ENCODE peak calls at places on chromosomes 5 and 9, in nine cellular contexts. X, Y, R, U, A, W, P, M and H are unnamed samples.
A peak's percentile ranks its signal among the peaks of the same experiment; 100 is the strongest.

GRCh38 chr9:131608469-131609115 is 63.3 kb downstream of the PRRT1B start:
- DNase-seq in P (peak; percentile 77), U (peak; percentile 28), X (peak; percentile 87), M (peak; percentile 93), W (peak; percentile 71), R (peak; percentile 88), A (peak; percentile 85), Y (peak; percentile 81), H (peak; percentile 92)

GRCh38 chr9:98430535-98430934 is 175.1 kb upstream of the TBC1D2 start:
- DNase-seq in X (no peak), P (no peak), A (no peak), U (no peak), R (peak; percentile 39), Y (no peak), W (peak; percentile 36), M (peak; percentile 26), H (peak; percentile 31)

GRCh38 chr5:128637031-128637430 is 99.0 kb upstream of the FBN2 start:
- DNase-seq in Y (no peak), U (no peak), X (no peak), W (no peak), P (no peak), M (peak; percentile 85), R (peak; percentile 54), A (peak; percentile 56), H (peak; percentile 76)

GRCh38 chr9:99093492-99093791 is 11.5 kb upstream of the TGFBR1 start:
- DNase-seq in M (no peak), P (no peak), A (no peak), R (no peak), W (no peak), Y (no peak), X (no peak), U (no peak), H (no peak)

GRCh38 chr9:121278535-121279169 is 10.7 kb downstream of the GSN start:
- DNase-seq in M (peak; percentile 98), Y (peak; percentile 98), U (peak; percentile 66), A (peak; percentile 99), R (peak; percentile 99), X (peak; percentile 58), P (peak; percentile 74), W (peak; percentile 84), H (peak; percentile 99)

GRCh38 chr9:85192750-85193149 is 523.2 kb downstream of the NTRK2 start:
- DNase-seq in U (no peak), A (no peak), X (no peak), R (no peak), P (no peak), M (no peak), Y (no peak), W (no peak), H (no peak)

GRCh38 chr5:149141224-149141956 is at the start of gene ABLIM3:
- DNase-seq in U (no peak), M (peak; percentile 69), R (no peak), X (peak; percentile 69), P (peak; percentile 26), W (peak; percentile 51), Y (peak; percentile 74), A (peak; percentile 70), H (peak; percentile 55)

GRCh38 chr9:28212979-28213378 is 639.7 kb upstream of the C9orf72 start:
- DNase-seq in R (peak; percentile 83), U (peak; percentile 25), W (no peak), P (no peak), X (no peak), M (peak; percentile 90), Y (peak; percentile 78), A (peak; percentile 89), H (peak; percentile 1)

GRCh38 chr9:16532681-16533450 is 337.6 kb downstream of the BNC2 start:
- DNase-seq in X (no peak), P (no peak), U (peak; percentile 41), Y (peak; percentile 79), M (peak; percentile 88), W (no peak), A (peak; percentile 82), R (peak; percentile 86), H (peak; percentile 80)

GRCh38 chr5:103744159-103744558 is 181.6 kb upstream of the NUDT12 start:
- DNase-seq in M (peak; percentile 81), R (peak; percentile 88), P (no peak), X (no peak), W (no peak), U (no peak), A (peak; percentile 90), Y (peak; percentile 57), H (peak; percentile 76)

GRCh38 chr5:14038341-14038959 is 94.0 kb upstream of the DNAH5 start:
- DNase-seq in A (peak; percentile 85), W (no peak), X (no peak), Y (peak; percentile 61), R (peak; percentile 89), M (peak; percentile 90), U (no peak), P (no peak), H (peak; percentile 78)

GRCh38 chr9:128162215-128163026 is 2.4 kb downstream of the BBLN start:
- DNase-seq in R (no peak), W (peak; percentile 64), X (no peak), U (no peak), Y (no peak), M (no peak), P (no peak), A (peak; percentile 25), H (peak; percentile 47)

GRCh38 chr9:100756217-100756616 is 178.3 kb downstream of the CAVIN4 start:
- DNase-seq in Y (no peak), M (no peak), W (no peak), A (no peak), P (no peak), R (no peak), X (no peak), U (no peak), H (no peak)

GRCh38 chr9:133994359-133995011 is 2.4 kb upstream of the VAV2 start:
- DNase-seq in A (peak; percentile 63), U (no peak), X (peak; percentile 83), R (no peak), M (peak; percentile 72), W (peak; percentile 61), Y (peak; percentile 50), P (peak; percentile 71), H (peak; percentile 66)

GRCh38 chr5:54443264-54443663 is 12.2 kb upstream of the HSPB3 start:
- DNase-seq in X (no peak), M (peak; percentile 79), A (peak; percentile 47), Y (peak; percentile 2), R (peak; percentile 14), W (no peak), U (no peak), P (no peak), H (peak; percentile 75)

DNA sequence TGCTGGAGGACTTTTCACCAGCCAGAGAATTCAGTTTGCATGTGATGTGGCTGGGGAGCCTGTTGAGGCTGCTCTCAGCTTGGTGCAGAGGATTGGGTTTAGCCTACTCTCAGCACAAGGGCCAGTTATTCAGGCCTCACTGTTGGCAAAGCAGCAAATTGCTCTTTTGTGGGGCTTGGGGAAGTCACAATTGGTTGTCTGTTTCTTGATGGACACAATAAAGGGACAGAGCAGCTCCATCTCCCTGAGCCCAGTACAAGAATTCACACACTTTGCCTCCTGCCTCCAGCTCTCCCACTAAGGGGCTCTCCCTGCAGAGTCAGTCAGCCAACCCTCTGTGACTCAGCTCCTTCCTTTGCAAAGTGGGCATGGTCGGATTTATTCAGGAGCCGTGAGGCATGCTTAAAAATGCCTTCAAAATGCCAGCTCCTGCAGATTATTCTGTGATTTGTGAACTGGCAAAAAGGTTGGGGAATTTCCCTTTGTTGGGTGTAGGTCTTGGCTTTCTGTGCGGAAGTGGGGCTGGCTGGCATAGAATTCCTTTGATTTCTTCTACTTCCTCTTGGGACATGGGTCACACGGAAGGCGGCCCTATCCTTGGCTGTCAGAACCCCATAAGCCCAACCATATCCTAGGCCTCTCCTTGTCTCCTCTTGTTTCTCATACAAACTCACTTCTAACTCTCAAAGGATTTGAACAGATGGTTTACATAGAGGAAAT is 118.6 kb upstream of the CD180 start:
- DNase-seq in Y (peak; percentile 76), M (peak; percentile 65), X (no peak), R (peak; percentile 65), A (peak; percentile 74), U (no peak), P (no peak), W (peak; percentile 37), H (peak; percentile 58)
- TF ChIP-seq CTCF in Y (no peak), M (peak; percentile 13), X (no peak), R (no peak), A (peak; percentile 13), U (no peak), P (no peak), W (no peak), H (no peak)

GRCh38 chr5:81044868-81045267 is 84.7 kb downstream of the RASGRF2 start:
- DNase-seq in Y (no peak), R (no peak), P (no peak), U (no peak), W (no peak), X (no peak), M (no peak), A (no peak), H (no peak)

GRCh38 chr5:81046041-81046440 is 85.9 kb downstream of the RASGRF2 start:
- DNase-seq in A (no peak), W (no peak), U (no peak), R (no peak), M (no peak), P (no peak), Y (no peak), X (no peak), H (no peak)

GRCh38 chr5:81045389-81045807 is 85.2 kb downstream of the RASGRF2 start:
- DNase-seq in M (no peak), U (no peak), X (no peak), Y (no peak), R (peak; percentile 64), W (no peak), A (no peak), P (no peak), H (no peak)
- H3K4me3 ChIP-seq in M (no peak overlapping the region), U (no peak overlapping the region), X (no peak overlapping the region), Y (no peak overlapping the region), R (no peak overlapping the region), W (no peak overlapping the region), A (no peak overlapping the region), P (no peak overlapping the region), H (no peak overlapping the region)

DNA sequence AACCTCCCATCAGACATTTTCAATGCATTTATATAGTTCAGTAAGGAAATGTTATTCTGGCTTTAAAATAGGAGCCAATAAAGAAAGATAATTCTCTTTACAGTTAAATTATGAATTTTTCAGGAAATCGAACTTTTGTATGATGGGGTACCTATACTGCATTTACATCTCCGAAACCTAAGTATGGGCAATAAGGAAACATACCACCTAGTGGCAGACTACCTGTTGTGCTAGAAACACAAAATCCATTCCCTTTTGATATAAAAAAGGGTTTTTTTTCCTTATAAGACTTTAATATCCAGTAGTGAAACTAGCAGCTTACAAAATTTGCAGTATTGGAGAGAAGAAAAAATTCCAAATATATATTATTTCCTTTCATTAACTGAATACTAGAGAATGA is 21.3 kb upstream of the VLDLR start:
- DNase-seq in Y (no peak), U (no peak), M (no peak), X (no peak), R (no peak), P (no peak), W (no peak), A (no peak), H (no peak)
- TF ChIP-seq CTCF in Y (peak; percentile 40), U (no peak), M (no peak), X (no peak), R (no peak), P (no peak), W (no peak), A (no peak), H (no peak)

DNA sequence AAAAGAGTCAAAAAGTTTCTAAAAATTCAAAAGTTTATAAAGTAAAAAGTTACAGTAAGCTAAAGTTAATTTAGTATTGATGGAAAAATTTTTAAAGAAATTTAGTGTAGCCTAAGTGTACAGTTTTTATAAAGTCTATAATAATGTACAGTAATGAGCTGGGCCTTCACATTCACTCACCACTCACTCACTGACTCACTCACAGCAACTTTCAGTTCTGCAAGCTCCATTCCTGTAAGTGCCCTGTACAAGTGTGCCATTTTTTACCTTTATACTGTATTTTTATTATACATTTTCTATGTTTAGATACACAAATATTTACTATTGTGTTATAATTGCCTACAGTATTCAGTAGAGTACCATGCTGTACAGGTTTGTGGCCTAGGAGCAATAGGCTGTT is 239.5 kb upstream of the MAP3K1 start:
- DNase-seq in A (no peak), W (no peak), M (no peak), P (no peak), U (no peak), Y (no peak), R (no peak), X (no peak), H (no peak)
- H3K4me3 ChIP-seq in A (no peak overlapping the region), W (no peak overlapping the region), M (no peak overlapping the region), P (no peak overlapping the region), U (no peak overlapping the region), Y (no peak overlapping the region), R (no peak overlapping the region), X (no peak overlapping the region), H (no peak overlapping the region)